ENCODE peak calls at places on chromosomes 1 and 21, in ten cellular contexts. S is IMR-90, F is tibial nerve, L is AG09309, T is stomach, M is esophagus squamous epithelium, N is tibial artery, V is astrocyte of the spinal cord, H is H7, D is epithelial cell of esophagus. K is an unnamed sample.

GRCh38 chr1:177170756-177171535 is at the start of gene BRINP2:
- DNase-seq in S (peak; percentile 29), F (no peak), L (no peak), T (peak; percentile 56), M (no peak), N (no peak), V (peak; percentile 50), H (peak; percentile 93), D (peak; percentile 73), K (no peak)

GRCh38 chr1:203133969-203134725 is 6.6 kb downstream of the ADORA1 start:
- DNase-seq in S (peak; percentile 49), F (no peak), L (no peak), T (no peak), M (no peak), N (no peak), V (no peak), H (peak; percentile 57), D (peak; percentile 53), K (no peak)

GRCh38 chr1:113887776-113888175 is 395 bp upstream of the BCL2L15 start:
- DNase-seq in S (no peak), F (no peak), L (no peak), T (no peak), M (no peak), N (no peak), V (no peak), H (no peak), D (no peak), K (no peak)

GRCh38 chr1:183070923-183071618 is 47.9 kb downstream of the LAMC1 start:
- DNase-seq in S (peak; percentile 95), F (no peak), L (no peak), T (no peak), M (no peak), N (no peak), V (peak; percentile 96), H (peak; percentile 11), D (no peak), K (no peak)

GRCh38 chr21:46542588-46543092 is 62.2 kb downstream of the S100B start:
- DNase-seq in S (no peak), F (no peak), L (no peak), T (peak; percentile 13), M (no peak), N (no peak), V (no peak), H (peak; percentile 31), D (no peak), K (no peak)

GRCh38 chr21:42466700-42467612 is 29.1 kb downstream of the RSPH1 start:
- DNase-seq in S (peak; percentile 7), F (no peak), L (no peak), T (no peak), M (no peak), N (no peak), V (peak; percentile 34), H (peak; percentile 68), D (peak; percentile 56), K (peak; percentile 48)

GRCh38 chr1:48936436-48936835 is 159.7 kb upstream of the BEND5 start:
- DNase-seq in S (no peak), F (no peak), L (no peak), T (no peak), M (no peak), N (no peak), V (no peak), H (no peak), D (no peak), K (no peak)

GRCh38 chr1:20475002-20475401 is 11.0 kb downstream of the CAMK2N1 start:
- DNase-seq in S (no peak), F (no peak), L (no peak), T (no peak), M (no peak), N (no peak), V (no peak), H (no peak), D (no peak), K (no peak)

GRCh38 chr21:44549525-44550211 is 1.6 kb downstream of the KRTAP10-2 start:
- DNase-seq in S (no peak), F (no peak), L (no peak), T (no peak), M (no peak), N (peak; percentile 12), V (no peak), H (no peak), D (no peak), K (no peak)

GRCh38 chr1:183228650-183229220 is 42.7 kb downstream of the LAMC2 start:
- DNase-seq in S (no peak), F (no peak), L (no peak), T (no peak), M (no peak), N (no peak), V (no peak), H (no peak), D (no peak), K (peak; percentile 91)

GRCh38 chr1:16351449-16351993 is 759 bp downstream of the FBXO42 start:
- DNase-seq in S (peak; percentile 34), F (peak; percentile 35), L (no peak), T (no peak), M (no peak), N (peak; percentile 18), V (peak; percentile 37), H (peak; percentile 34), D (peak; percentile 39), K (no peak)

GRCh38 chr1:33268927-33269610 is 12.8 kb downstream of the ZNF362 start:
- DNase-seq in S (no peak), F (no peak), L (no peak), T (no peak), M (no peak), N (no peak), V (no peak), H (no peak), D (no peak), K (no peak)

GRCh38 chr1:209587778-209588177 is 4.3 kb downstream of the CAMK1G start:
- DNase-seq in S (no peak), F (no peak), L (no peak), T (no peak), M (no peak), N (no peak), V (no peak), H (no peak), D (peak; percentile 46), K (no peak)

GRCh38 chr1:1677718-1678580 is 14.6 kb downstream of the SLC35E2B start:
- DNase-seq in S (no peak), F (no peak), L (no peak), T (no peak), M (no peak), N (no peak), V (no peak), H (peak; percentile 58), D (no peak), K (no peak)
- H3K4me3 ChIP-seq in S (no peak overlapping the region), F (no peak overlapping the region), L (no peak overlapping the region), T (no peak overlapping the region), M (no peak overlapping the region), N (no peak overlapping the region), V (no peak overlapping the region), H (no peak overlapping the region), D (no peak overlapping the region), K (no peak overlapping the region)

GRCh38 chr1:94326329-94326728 is 88.9 kb upstream of the ARHGAP29 start:
- DNase-seq in S (peak; percentile 15), F (no peak), L (no peak), T (no peak), M (no peak), N (no peak), V (no peak), H (peak; percentile 19), D (no peak), K (no peak)

GRCh38 chr1:94327001-94327685 is 89.8 kb upstream of the ARHGAP29 start:
- DNase-seq in S (peak; percentile 41), F (peak; percentile 49), L (no peak), T (peak; percentile 29), M (no peak), N (peak; percentile 60), V (peak; percentile 61), H (peak; percentile 34), D (no peak), K (no peak)

GRCh38 chr1:94324168-94324544 is 86.8 kb upstream of the ARHGAP29 start:
- DNase-seq in S (peak; percentile 30), F (no peak), L (no peak), T (no peak), M (no peak), N (no peak), V (peak; percentile 61), H (no peak), D (peak; percentile 46), K (peak; percentile 52)

GRCh38 chr1:94323311-94324167 is 86.2 kb upstream of the ARHGAP29 start:
- DNase-seq in S (no peak), F (no peak), L (no peak), T (no peak), M (no peak), N (no peak), V (no peak), H (no peak), D (peak; percentile 22), K (no peak)

GRCh38 chr1:94325379-94326302 is 88.3 kb upstream of the ARHGAP29 start:
- DNase-seq in S (peak; percentile 99), F (no peak), L (peak; percentile 99), T (no peak), M (no peak), N (no peak), V (peak; percentile 99), H (no peak), D (peak; percentile 98), K (peak; percentile 45)
- H3K4me3 ChIP-seq in S (no peak overlapping the region), F (no peak overlapping the region), L (no peak overlapping the region), T (no peak overlapping the region), M (no peak overlapping the region), N (no peak overlapping the region), V (no peak overlapping the region), H (no peak overlapping the region), D (no peak overlapping the region), K (no peak overlapping the region)

GRCh38 chr1:234214129-234214910 is 158.9 kb upstream of the COA6 start:
- DNase-seq in S (peak; percentile 7), F (no peak), L (no peak), T (no peak), M (no peak), N (peak; percentile 33), V (peak; percentile 24), H (peak; percentile 83), D (peak; percentile 54), K (no peak)
- H3K4me3 ChIP-seq in S (peak overlapping the region; percentile 54), F (peak overlapping the region; percentile 52), L (peak overlapping the region; percentile 24), T (peak overlapping the region; percentile 52), M (peak overlapping the region; percentile 28), N (peak overlapping the region; percentile 42), V (peak overlapping the region; percentile 33), H (peak overlapping the region; percentile 77), D (peak overlapping the region; percentile 40), K (peak overlapping the region; percentile 35)

DNA sequence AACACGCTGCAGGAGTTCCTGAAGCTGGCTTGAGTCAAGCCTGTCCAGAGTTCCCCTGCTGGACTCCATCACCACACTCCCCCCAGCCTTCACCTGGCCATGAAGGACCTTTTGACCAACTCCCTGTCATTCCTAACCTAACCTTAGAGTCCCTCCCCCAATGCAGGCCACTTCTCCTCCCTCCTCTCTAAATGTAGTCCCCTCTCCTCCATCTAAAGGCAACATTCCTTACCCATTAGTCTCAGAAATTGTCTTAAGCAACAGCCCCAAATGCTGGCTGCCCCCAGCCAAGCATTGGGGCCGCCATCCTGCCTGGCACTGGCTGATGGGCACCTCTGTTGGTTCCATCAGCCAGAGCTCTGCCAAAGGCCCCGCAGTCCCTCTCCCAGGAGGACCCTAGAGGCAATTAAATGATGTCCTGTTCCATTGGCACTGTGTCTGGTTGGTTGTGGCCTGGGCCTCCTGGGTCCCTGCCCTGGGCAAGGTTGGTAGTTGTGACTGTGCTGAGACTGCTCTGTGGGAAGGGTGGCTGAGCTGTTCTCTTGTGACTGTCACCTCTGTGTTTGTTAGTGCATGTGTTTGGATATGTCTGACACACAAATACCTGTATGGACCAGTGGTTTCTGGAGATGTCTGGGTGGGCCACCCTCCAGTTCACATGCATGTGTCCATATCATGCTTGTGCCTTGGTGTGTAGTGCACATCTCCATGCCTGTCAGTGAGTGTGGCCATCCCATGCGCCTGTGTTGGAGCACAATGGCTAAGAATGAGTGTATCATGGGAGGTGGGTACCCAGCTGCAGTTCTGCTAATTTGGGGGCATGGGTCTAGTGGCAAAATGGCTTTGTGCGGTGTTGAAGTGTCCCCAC is 1.4 kb downstream of the SH3BGRL3 start:
- DNase-seq in S (no peak), F (no peak), L (no peak), T (no peak), M (no peak), N (no peak), V (no peak), H (peak; percentile 54), D (no peak), K (no peak)
- H3K4me3 ChIP-seq in S (peak overlapping the region; percentile 89), F (peak overlapping the region; percentile 81), L (peak overlapping the region; percentile 88), T (peak overlapping the region; percentile 65), M (no peak overlapping the region), N (peak overlapping the region; percentile 88), V (peak overlapping the region; percentile 86), H (no peak overlapping the region), D (peak overlapping the region; percentile 84), K (no peak overlapping the region)